ENCODE peak calls at places on chromosome 22, in six cellular contexts. W is bronchial epithelial cell, Q is stromal cell of bone marrow, L is neural crest cell, H is NCI-H524 treated with DMSO at 0.1 percent for 48 hours, R is frontal cortex. B is an unnamed sample.

GRCh38 chr22:42754658-42755057 is 34.0 kb upstream of the A4GALT start:
- DNase-seq in Q (peak), W (peak), L (no peak), H (no peak), R (no peak), B (no peak)

GRCh38 chr22:48522271-48522670 is 1305.4 kb downstream of the BRD1 start:
- DNase-seq in Q (no peak), W (no peak), H (no peak), R (no peak), L (no peak), B (no peak)

GRCh38 chr22:49325531-49326395 is 501.9 kb downstream of the BRD1 start:
- DNase-seq in W (no peak), R (no peak), H (no peak), L (no peak), Q (no peak), B (no peak)

GRCh38 chr22:44172370-44173108 is 8.2 kb upstream of the PARVG start:
- DNase-seq in W (no peak), H (no peak), L (no peak), Q (no peak), R (peak), B (no peak)

GRCh38 chr22:25085930-25086901 is 113.4 kb upstream of the CRYBB3 start:
- DNase-seq in H (peak), Q (no peak), L (no peak), W (no peak), R (no peak), B (no peak)

GRCh38 chr22:43743131-43743530 is 69.0 kb downstream of the EFCAB6 start:
- DNase-seq in R (no peak), L (no peak), W (no peak), H (no peak), Q (no peak), B (no peak)

GRCh38 chr22:35195821-35196220 is 61.5 kb upstream of the HMGXB4 start:
- DNase-seq in H (no peak), Q (no peak), R (no peak), L (no peak), W (no peak), B (no peak)

GRCh38 chr22:32830957-32831356 is 29.5 kb downstream of the TIMP3 start:
- DNase-seq in L (no peak), R (no peak), H (no peak), W (no peak), Q (no peak), B (no peak)

GRCh38 chr22:49951678-49951985 is 8.9 kb upstream of the PIM3 start:
- DNase-seq in R (no peak), Q (no peak), H (no peak), L (no peak), W (no peak), B (no peak)

GRCh38 chr22:22692707-22693530 is 48.5 kb downstream of the GGTLC2 start:
- DNase-seq in H (no peak), L (no peak), R (no peak), Q (no peak), W (peak), B (peak)

GRCh38 chr22:45972091-45972867 is 4.7 kb downstream of the WNT7B start:
- DNase-seq in R (no peak), L (no peak), Q (no peak), W (no peak), H (no peak), B (no peak)

GRCh38 chr22:39363751-39364484 is 14.1 kb downstream of the SYNGR1 start:
- DNase-seq in W (no peak), Q (no peak), L (no peak), R (no peak), H (no peak), B (no peak)

GRCh38 chr22:19871023-19871844 is 16.6 kb upstream of the GNB1L start:
- DNase-seq in Q (no peak), L (no peak), W (no peak), H (no peak), R (no peak), B (no peak)

GRCh38 chr22:17116931-17117330 is 4.2 kb downstream of the TMEM121B start:
- DNase-seq in W (no peak), H (no peak), R (no peak), L (no peak), Q (no peak), B (no peak)

GRCh38 chr22:23569716-23570115 is 10.4 kb downstream of the IGLL1 start:
- DNase-seq in H (no peak), L (no peak), Q (no peak), W (no peak), R (no peak), B (no peak)

GRCh38 chr22:28341001-28341400 is 338.6 kb downstream of the TTC28 start:
- DNase-seq in R (peak), Q (no peak), H (no peak), L (no peak), W (peak), B (no peak)

GRCh38 chr22:24867327-24868022 is 61.5 kb downstream of the SGSM1 start:
- DNase-seq in W (no peak), Q (no peak), L (no peak), R (peak), H (no peak), B (no peak)

GRCh38 chr22:36549033-36549432 is 20.1 kb upstream of the EIF3D start:
- DNase-seq in H (no peak), Q (no peak), R (no peak), W (no peak), L (no peak), B (no peak)

GRCh38 chr22:36197065-36197440 is 4.6 kb downstream of the APOL4 start:
- DNase-seq in H (no peak), W (no peak), L (peak), Q (no peak), R (peak), B (no peak)

GRCh38 chr22:45235101-45235777 is 5.5 kb downstream of the KIAA0930 start:
- DNase-seq in R (no peak), L (no peak), W (no peak), H (no peak), Q (no peak), B (peak)

GRCh38 chr22:31206896-31207687 is 5.0 kb upstream of the LIMK2 start:
- DNase-seq in W (peak), R (no peak), L (no peak), Q (no peak), H (peak), B (no peak)

GRCh38 chr22:41498322-41498721 is 29.4 kb downstream of the ACO2 start:
- DNase-seq in R (no peak), L (no peak), H (no peak), W (no peak), Q (no peak), B (no peak)

GRCh38 chr22:40029189-40029890 is 34.6 kb downstream of the FAM83F start:
- DNase-seq in Q (no peak), W (no peak), H (no peak), R (no peak), L (no peak), B (no peak)

GRCh38 chr22:23826510-23827350 is 12.1 kb downstream of the DERL3 start:
- DNase-seq in H (no peak), Q (peak), R (no peak), W (no peak), L (no peak), B (no peak)

GRCh38 chr22:46737105-46737975 is 712 bp downstream of the CERK start:
- DNase-seq in R (peak), L (peak), W (no peak), H (no peak), Q (peak), B (peak)